ENCODE peak calls at places on chromosomes 13 and 19, in four cellular contexts. One of them, this sample, is unnamed.

GRCh38 chr19:53389591-53390377 is 5.2 kb upstream of the ZNF765 start:
- DNase-seq in anterior cingulate cortex: no peak
- DNase-seq in amniotic stem cell: no peak
- DNase-seq in globus pallidus: peak
- DNase-seq in this sample: no peak

GRCh38 chr13:89988206-89988605 is 1359.3 kb upstream of the MIR17HG start:
- DNase-seq in anterior cingulate cortex: no peak
- DNase-seq in amniotic stem cell: no peak
- DNase-seq in globus pallidus: no peak
- DNase-seq in this sample: no peak

GRCh38 chr13:39405596-39405995 is 197.4 kb downstream of the LHFPL6 start:
- DNase-seq in anterior cingulate cortex: no peak
- DNase-seq in amniotic stem cell: no peak
- DNase-seq in globus pallidus: no peak
- DNase-seq in this sample: no peak

GRCh38 chr19:48915757-48916156 is 15.6 kb downstream of the NUCB1 start:
- DNase-seq in anterior cingulate cortex: no peak
- DNase-seq in amniotic stem cell: no peak
- DNase-seq in globus pallidus: no peak
- DNase-seq in this sample: no peak

GRCh38 chr13:77379508-77379907 is 52.6 kb upstream of the MYCBP2 start:
- DNase-seq in anterior cingulate cortex: no peak
- DNase-seq in amniotic stem cell: no peak
- DNase-seq in globus pallidus: no peak
- DNase-seq in this sample: no peak

GRCh38 chr13:31807090-31807541 is 67.8 kb downstream of the RXFP2 start:
- DNase-seq in anterior cingulate cortex: no peak
- DNase-seq in amniotic stem cell: no peak
- DNase-seq in globus pallidus: no peak
- DNase-seq in this sample: peak

GRCh38 chr19:14471436-14472187 is 3.5 kb downstream of the PTGER1 start:
- DNase-seq in anterior cingulate cortex: no peak
- DNase-seq in amniotic stem cell: no peak
- DNase-seq in globus pallidus: no peak
- DNase-seq in this sample: no peak

GRCh38 chr19:14475251-14476073 is at the start of gene PTGER1:
- DNase-seq in anterior cingulate cortex: no peak
- DNase-seq in amniotic stem cell: no peak
- DNase-seq in globus pallidus: no peak
- DNase-seq in this sample: no peak

GRCh38 chr19:55312621-55313117 is 12.5 kb downstream of the TMEM150B start:
- DNase-seq in anterior cingulate cortex: no peak
- DNase-seq in amniotic stem cell: no peak
- DNase-seq in globus pallidus: no peak
- DNase-seq in this sample: no peak

GRCh38 chr19:38049105-38049649 is 142.2 kb downstream of the SIPA1L3 start:
- DNase-seq in anterior cingulate cortex: no peak
- DNase-seq in amniotic stem cell: no peak
- DNase-seq in globus pallidus: no peak
- DNase-seq in this sample: peak

GRCh38 chr13:77374786-77375185 is 47.9 kb upstream of the MYCBP2 start:
- DNase-seq in anterior cingulate cortex: no peak
- DNase-seq in amniotic stem cell: no peak
- DNase-seq in globus pallidus: no peak
- DNase-seq in this sample: no peak

GRCh38 chr19:29526730-29527499 is 1.1 kb downstream of the VSTM2B start:
- DNase-seq in anterior cingulate cortex: peak
- DNase-seq in amniotic stem cell: no peak
- DNase-seq in globus pallidus: peak
- DNase-seq in this sample: no peak

GRCh38 chr13:23020246-23020843 is 160.4 kb upstream of the SGCG start:
- DNase-seq in anterior cingulate cortex: peak
- DNase-seq in amniotic stem cell: no peak
- DNase-seq in globus pallidus: peak
- DNase-seq in this sample: no peak

GRCh38 chr13:48500652-48501197 is 32.2 kb downstream of the RCBTB2 start:
- DNase-seq in anterior cingulate cortex: peak
- DNase-seq in amniotic stem cell: peak
- DNase-seq in globus pallidus: no peak
- DNase-seq in this sample: no peak

GRCh38 chr19:4555657-4556561 is 3.6 kb downstream of the SEMA6B start:
- DNase-seq in anterior cingulate cortex: no peak
- DNase-seq in amniotic stem cell: no peak
- DNase-seq in globus pallidus: no peak
- DNase-seq in this sample: no peak

GRCh38 chr19:10290876-10291553 is 1.3 kb downstream of the ICAM5 start:
- DNase-seq in anterior cingulate cortex: peak
- DNase-seq in amniotic stem cell: no peak
- DNase-seq in globus pallidus: no peak
- DNase-seq in this sample: no peak

GRCh38 chr13:51501592-51502205 is 48.9 kb upstream of the INTS6 start:
- DNase-seq in anterior cingulate cortex: no peak
- DNase-seq in amniotic stem cell: no peak
- DNase-seq in globus pallidus: no peak
- DNase-seq in this sample: no peak